ENCODE peak calls at places on chromosome 3, in four cellular contexts. T is cardiac muscle cell, S is T-helper 17 cell, W is fibroblast of gingiva. E is an unnamed sample.

GRCh38 chr3:149460123-149460522 is 14.4 kb upstream of the TM4SF4 start:
- DNase-seq in T (peak; percentile 67), S (no peak), W (peak; percentile 36), E (peak; percentile 84)

GRCh38 chr3:119690043-119690656 is 12.7 kb upstream of the CFAP91 start:
- DNase-seq in T (peak; percentile 53), S (no peak), W (peak; percentile 11), E (peak; percentile 36)

GRCh38 chr3:126004692-126005091 is 35.7 kb downstream of the ROPN1B start:
- DNase-seq in T (no peak), S (no peak), W (no peak), E (no peak)

GRCh38 chr3:56704706-56705105 is 21.6 kb upstream of the TASOR start:
- DNase-seq in T (no peak), S (no peak), W (no peak), E (no peak)

GRCh38 chr3:109115451-109115850 is 2.5 kb downstream of the MORC1 start:
- DNase-seq in T (no peak), S (no peak), W (peak; percentile 23), E (no peak)

GRCh38 chr3:187040637-187041361 is 98.5 kb downstream of the RPL39L start:
- DNase-seq in T (peak; percentile 76), S (no peak), W (no peak), E (peak; percentile 47)

GRCh38 chr3:180048108-180048507 is 11.4 kb upstream of the PEX5L start:
- DNase-seq in T (no peak), S (no peak), W (no peak), E (no peak)

GRCh38 chr3:172646439-172647015 is 64.3 kb downstream of the NCEH1 start:
- DNase-seq in T (peak; percentile 88), S (no peak), W (peak; percentile 63), E (no peak)

GRCh38 chr3:161310649-161311423 is 60.5 kb downstream of the SPTSSB start:
- DNase-seq in T (no peak), S (no peak), W (no peak), E (no peak)

GRCh38 chr3:26521261-26521660 is 101.3 kb upstream of the LRRC3B start:
- DNase-seq in T (no peak), S (no peak), W (no peak), E (no peak)

GRCh38 chr3:179768080-179768479 is 115.2 kb downstream of the USP13 start:
- DNase-seq in T (peak; percentile 69), S (no peak), W (peak; percentile 58), E (peak; percentile 70)

GRCh38 chr3:156750191-156750873 is 75.8 kb upstream of the LEKR1 start:
- DNase-seq in T (peak; percentile 47), S (no peak), W (no peak), E (peak; percentile 68)

GRCh38 chr3:116927918-116928317 is 218.3 kb downstream of the TUSC7 start:
- DNase-seq in T (no peak), S (no peak), W (no peak), E (no peak)

GRCh38 chr3:7800006-7800780 is 701.4 kb upstream of the LMCD1 start:
- DNase-seq in T (peak; percentile 29), S (no peak), W (no peak), E (no peak)

GRCh38 chr3:156511987-156512677 is 42.8 kb downstream of the SSR3 start:
- DNase-seq in T (no peak), S (no peak), W (no peak), E (no peak)

GRCh38 chr3:52851348-52851747 is 16.5 kb upstream of the MUSTN1 start:
- DNase-seq in T (peak; percentile 56), S (no peak), W (peak; percentile 49), E (peak; percentile 56)

GRCh38 chr3:51559961-51560360 is 21.4 kb downstream of the RAD54L2 start:
- DNase-seq in T (no peak), S (no peak), W (no peak), E (no peak)

GRCh38 chr3:9088431-9089353 is 125.4 kb upstream of the RAD18 start:
- DNase-seq in T (peak; percentile 78), S (no peak), W (peak; percentile 82), E (peak; percentile 32)

GRCh38 chr3:142828703-142829304 is 60.1 kb downstream of the PCOLCE2 start:
- DNase-seq in T (peak; percentile 88), S (peak; percentile 47), W (peak; percentile 55), E (peak; percentile 77)

GRCh38 chr3:186099178-186099577 is 9.7 kb downstream of the ETV5 start:
- DNase-seq in T (peak; percentile 69), S (no peak), W (peak; percentile 87), E (peak; percentile 82)

GRCh38 chr3:85710490-85710889 is 751.7 kb downstream of the CADM2 start:
- DNase-seq in T (no peak), S (no peak), W (no peak), E (no peak)

GRCh38 chr3:48202691-48203090 is 14.5 kb upstream of the CDC25A start:
- DNase-seq in T (no peak), S (no peak), W (no peak), E (no peak)